ENCODE peak calls at places on chromosomes 5 and 9, in eight cellular contexts. T, G, S, B, E, L, F and R are unnamed samples.
A peak's percentile ranks its signal among the peaks of the same experiment; 100 is the strongest.

GRCh38 chr9:72255546-72255925 is 106.3 kb downstream of the GDA start:
- DNase-seq in T (no peak), F (no peak), L (no peak), G (no peak), B (no peak), E (no peak), S (no peak), R (no peak)

GRCh38 chr5:37810311-37810710 is 29.5 kb downstream of the GDNF start:
- DNase-seq in F (no peak), G (no peak), T (no peak), E (no peak), B (no peak), S (no peak), L (peak; percentile 60), R (no peak)

GRCh38 chr5:133952729-133953567 is 15.5 kb downstream of the C5orf15 start:
- DNase-seq in B (peak; percentile 97), T (no peak), L (peak; percentile 93), G (peak; percentile 98), F (no peak), S (no peak), E (no peak), R (no peak)

GRCh38 chr9:95509851-95510529 is 6.8 kb downstream of the PTCH1 start:
- DNase-seq in B (peak; percentile 9), E (peak; percentile 51), T (no peak), F (no peak), S (no peak), G (no peak), L (no peak), R (no peak)

GRCh38 chr5:168317096-168317520 is 25.7 kb downstream of the WWC1 start:
- DNase-seq in B (no peak), F (no peak), S (no peak), G (no peak), L (no peak), E (no peak), T (no peak), R (no peak)

GRCh38 chr9:71765693-71766092 is 2.6 kb downstream of the CEMIP2 start:
- DNase-seq in B (peak; percentile 50), G (peak; percentile 50), L (no peak), S (no peak), E (no peak), F (no peak), T (no peak), R (no peak)

GRCh38 chr5:133382661-133383579 is 229.4 kb downstream of the FSTL4 start:
- DNase-seq in B (no peak), E (no peak), S (peak; percentile 25), L (no peak), T (no peak), F (no peak), G (no peak), R (no peak)

GRCh38 chr5:52786937-52787599 is 648 bp upstream of the ITGA1 start:
- DNase-seq in L (no peak), T (no peak), G (peak; percentile 44), B (no peak), F (no peak), S (peak; percentile 50), E (no peak), R (no peak)

GRCh38 chr5:77621440-77621839 is 17.1 kb downstream of the OTP start:
- DNase-seq in S (no peak), L (no peak), E (no peak), T (no peak), F (no peak), B (no peak), G (no peak), R (no peak)

GRCh38 chr5:153542536-153542935 is 52.1 kb downstream of the GRIA1 start:
- DNase-seq in L (no peak), B (peak; percentile 19), S (no peak), T (no peak), F (no peak), G (no peak), E (no peak), R (no peak)

GRCh38 chr9:133344979-133345378 is 3.0 kb downstream of the MED22 start:
- DNase-seq in G (no peak), F (no peak), B (no peak), T (no peak), E (no peak), L (no peak), S (no peak), R (no peak)

DNA sequence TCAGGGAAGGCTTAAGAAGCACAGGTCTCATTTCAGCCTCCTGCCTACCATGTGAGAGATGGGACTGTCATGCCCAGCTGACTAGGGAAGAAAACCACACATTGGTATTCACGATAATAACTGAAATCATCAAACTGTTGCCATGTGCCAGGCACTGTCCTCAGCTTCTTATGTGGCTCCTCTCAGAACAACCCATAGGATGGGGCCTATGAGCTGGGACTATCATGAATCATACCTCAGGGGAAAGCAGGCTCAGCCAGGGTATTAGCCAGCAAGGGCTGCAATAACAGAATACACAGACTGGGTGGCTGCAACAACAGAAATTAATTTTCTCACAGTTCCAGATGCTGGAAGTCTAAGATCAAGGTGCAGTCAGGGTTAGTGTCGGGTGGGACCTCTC is 3.3 kb downstream of the AFAP1L1 start:
- DNase-seq in B (peak; percentile 31), G (no peak), L (no peak), F (no peak), E (no peak), T (no peak), S (no peak), R (no peak)
- TF ChIP-seq CTCF in B (no peak), G (no peak), L (no peak), F (no peak), E (no peak), T (no peak), S (no peak), R (no peak)

GRCh38 chr9:35801328-35802128 is 10.1 kb downstream of the NPR2 start:
- DNase-seq in G (no peak), B (no peak), L (no peak), E (no peak), S (no peak), T (no peak), F (no peak), R (no peak)
- TF ChIP-seq CTCF in G (no peak), B (no peak), L (no peak), E (no peak), S (no peak), T (no peak), F (no peak), R (no peak)

DNA sequence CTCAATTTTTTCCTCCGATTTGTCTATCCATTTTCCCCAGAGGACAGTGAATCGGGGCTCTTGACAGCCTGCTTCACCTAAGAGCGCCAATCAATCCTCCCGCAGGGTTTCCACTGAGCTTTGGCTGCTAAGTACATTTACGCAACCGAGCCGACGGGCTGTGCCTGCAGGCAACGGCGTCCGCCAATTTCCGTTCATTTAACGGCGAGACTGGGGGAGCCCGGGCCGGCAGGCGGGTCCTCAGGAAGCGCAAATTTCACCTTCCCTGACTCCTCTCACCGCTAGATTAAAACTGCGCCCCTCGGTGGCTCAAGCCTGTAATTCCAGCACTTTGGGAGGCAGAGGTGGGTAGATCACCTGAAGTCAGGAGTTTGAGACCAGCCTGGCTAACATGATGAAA is 2.7 kb upstream of the NXNL2 start:
- DNase-seq in T (no peak), L (no peak), F (no peak), B (peak; percentile 46), S (peak; percentile 90), E (peak; percentile 58), G (peak; percentile 63), R (peak; percentile 54)
- TF ChIP-seq CTCF in T (no peak), L (no peak), F (no peak), B (no peak), S (peak; percentile 74), E (no peak), G (no peak), R (peak; percentile 55)

GRCh38 chr5:164326219-164326618 is 820.8 kb downstream of the MAT2B start:
- DNase-seq in B (no peak), T (no peak), F (no peak), E (no peak), L (no peak), S (no peak), G (no peak), R (no peak)
- TF ChIP-seq CTCF in B (peak; percentile 22), T (no peak), F (no peak), E (no peak), L (no peak), S (peak; percentile 53), G (peak; percentile 19), R (peak; percentile 28)